ENCODE peak calls at places on chromosome 20, in seven cellular contexts. O, M, D, Y, C, H and Z are unnamed samples.
A peak's percentile ranks its signal among the peaks of the same experiment; 100 is the strongest.

GRCh38 chr20:25676164-25676809 is 20.4 kb downstream of the ZNF337 start:
- DNase-seq in O (no peak), M (peak; percentile 58), D (no peak), Y (no peak), C (peak; percentile 28), H (peak; percentile 43), Z (no peak)

GRCh38 chr20:4956200-4956810 is 45.0 kb downstream of the SLC23A2 start:
- DNase-seq in O (no peak), M (peak; percentile 43), D (peak; percentile 62), Y (no peak), C (peak; percentile 62), H (peak; percentile 61), Z (peak; percentile 40)

GRCh38 chr20:18057994-18058349 is 256 bp upstream of the OVOL2 start:
- DNase-seq in O (no peak), M (no peak), D (no peak), Y (no peak), C (no peak), H (no peak), Z (no peak)

GRCh38 chr20:39767352-39767751 is 805.2 kb downstream of the DHX35 start:
- DNase-seq in O (no peak), M (no peak), D (no peak), Y (no peak), C (no peak), H (no peak), Z (no peak)

GRCh38 chr20:1377984-1378742 is 14.7 kb downstream of the FKBP1A start:
- DNase-seq in O (no peak), M (peak; percentile 18), D (peak; percentile 51), Y (no peak), C (no peak), H (peak; percentile 48), Z (no peak)

GRCh38 chr20:270517-270916 is 13.0 kb downstream of the DEFB132 start:
- DNase-seq in O (no peak), M (no peak), D (no peak), Y (no peak), C (no peak), H (no peak), Z (no peak)

GRCh38 chr20:7790189-7790588 is 150.1 kb downstream of the HAO1 start:
- DNase-seq in O (no peak), M (peak; percentile 29), D (no peak), Y (no peak), C (no peak), H (peak; percentile 54), Z (no peak)

GRCh38 chr20:38298768-38299288 is 5.1 kb upstream of the BPI start:
- DNase-seq in O (peak; percentile 81), M (peak; percentile 38), D (no peak), Y (peak; percentile 41), C (peak; percentile 35), H (peak; percentile 46), Z (no peak)

GRCh38 chr20:31722388-31723281 is at the start of gene BCL2L1:
- DNase-seq in O (peak; percentile 93), M (peak; percentile 84), D (peak; percentile 93), Y (peak; percentile 90), C (peak; percentile 82), H (peak; percentile 88), Z (peak; percentile 93)

GRCh38 chr20:47269309-47270165 is 87.0 kb downstream of the ZMYND8 start:
- DNase-seq in O (no peak), M (no peak), D (no peak), Y (no peak), C (no peak), H (no peak), Z (no peak)

GRCh38 chr20:25484911-25485511 is 77.5 kb downstream of the GINS1 start:
- DNase-seq in O (no peak), M (no peak), D (no peak), Y (no peak), C (no peak), H (no peak), Z (no peak)

GRCh38 chr20:6735913-6736845 is 31.3 kb upstream of the BMP2 start:
- DNase-seq in O (no peak), M (no peak), D (peak; percentile 37), Y (peak; percentile 27), C (no peak), H (no peak), Z (no peak)

GRCh38 chr20:34949120-34949519 is 6.5 kb downstream of the GSS start:
- DNase-seq in O (no peak), M (no peak), D (no peak), Y (no peak), C (no peak), H (no peak), Z (no peak)

GRCh38 chr20:61674688-61675087 is 391.0 kb downstream of the TAF4 start:
- DNase-seq in O (no peak), M (no peak), D (no peak), Y (no peak), C (no peak), H (no peak), Z (no peak)

GRCh38 chr20:11373391-11373790 is 544.3 kb upstream of the BTBD3 start:
- DNase-seq in O (no peak), M (no peak), D (no peak), Y (no peak), C (no peak), H (no peak), Z (no peak)

GRCh38 chr20:63206878-63207277 is 9.1 kb downstream of the YTHDF1 start:
- DNase-seq in O (no peak), M (no peak), D (no peak), Y (no peak), C (no peak), H (peak; percentile 25), Z (no peak)

GRCh38 chr20:3808141-3808479 is 12.0 kb downstream of the CDC25B start:
- DNase-seq in O (peak; percentile 84), M (peak; percentile 85), D (no peak), Y (peak; percentile 86), C (peak; percentile 92), H (peak; percentile 93), Z (no peak)

GRCh38 chr20:12535770-12536169 is 473.0 kb upstream of the SPTLC3 start:
- DNase-seq in O (no peak), M (no peak), D (peak; percentile 68), Y (no peak), C (no peak), H (no peak), Z (no peak)

GRCh38 chr20:62795023-62795761 is 1.1 kb upstream of the MRGBP start:
- DNase-seq in O (peak; percentile 93), M (peak; percentile 55), D (peak; percentile 51), Y (peak; percentile 60), C (no peak), H (peak; percentile 49), Z (peak; percentile 89)

GRCh38 chr20:46688151-46689081 is 828 bp downstream of the TP53RK start:
- DNase-seq in O (no peak), M (no peak), D (peak; percentile 60), Y (no peak), C (no peak), H (peak; percentile 28), Z (no peak)

GRCh38 chr20:50904067-50904570 is 27.1 kb downstream of the ADNP start:
- DNase-seq in O (no peak), M (no peak), D (no peak), Y (no peak), C (no peak), H (no peak), Z (no peak)

GRCh38 chr20:25017257-25017803 is 24.8 kb upstream of the APMAP start:
- DNase-seq in O (peak; percentile 54), M (no peak), D (peak; percentile 70), Y (peak; percentile 100), C (no peak), H (no peak), Z (peak; percentile 71)

GRCh38 chr20:11376998-11377397 is 540.7 kb upstream of the BTBD3 start:
- DNase-seq in O (no peak), M (no peak), D (no peak), Y (no peak), C (no peak), H (peak; percentile 94), Z (no peak)

GRCh38 chr20:41664584-41664983 is 46.4 kb upstream of the CHD6 start:
- DNase-seq in O (no peak), M (peak; percentile 9), D (peak; percentile 38), Y (no peak), C (peak; percentile 1), H (no peak), Z (peak; percentile 33)

GRCh38 chr20:31606928-31607639 is 2.0 kb downstream of the ID1 start:
- DNase-seq in O (no peak), M (peak; percentile 70), D (peak; percentile 92), Y (no peak), C (peak; percentile 73), H (peak; percentile 85), Z (peak; percentile 75)

GRCh38 chr20:7272512-7272911 is 505.0 kb downstream of the BMP2 start:
- DNase-seq in O (no peak), M (no peak), D (peak; percentile 58), Y (no peak), C (no peak), H (peak; percentile 21), Z (no peak)

GRCh38 chr20:31594558-31595379 is 10.3 kb upstream of the ID1 start:
- DNase-seq in O (no peak), M (no peak), D (peak; percentile 83), Y (no peak), C (no peak), H (peak; percentile 45), Z (peak; percentile 89)

GRCh38 chr20:42461321-42461720 is 728.4 kb downstream of the PTPRT start:
- DNase-seq in O (no peak), M (no peak), D (no peak), Y (no peak), C (no peak), H (no peak), Z (no peak)

GRCh38 chr20:6994452-6994851 is 227.0 kb downstream of the BMP2 start:
- DNase-seq in O (no peak), M (no peak), D (no peak), Y (no peak), C (no peak), H (peak; percentile 31), Z (no peak)

GRCh38 chr20:63274381-63275228 is 2.0 kb downstream of the ARFGAP1 start:
- DNase-seq in O (no peak), M (no peak), D (no peak), Y (peak; percentile 66), C (no peak), H (no peak), Z (no peak)

GRCh38 chr20:251352-251751 is 6.2 kb upstream of the DEFB132 start:
- DNase-seq in O (no peak), M (no peak), D (peak; percentile 76), Y (no peak), C (no peak), H (no peak), Z (no peak)

GRCh38 chr20:14337400-14338171 is at the start of gene FLRT3:
- DNase-seq in O (no peak), M (peak; percentile 60), D (peak; percentile 98), Y (peak; percentile 88), C (peak; percentile 98), H (peak; percentile 97), Z (peak; percentile 28)

GRCh38 chr20:52190437-52191131 is 995 bp downstream of the ZFP64 start:
- DNase-seq in O (no peak), M (peak; percentile 70), D (peak; percentile 48), Y (peak; percentile 53), C (no peak), H (peak; percentile 32), Z (peak; percentile 57)